ENCODE peak calls at places on chromosomes 2 and 18, in six cellular contexts. C is mesendoderm, I is IMR-90, F is neuronal stem cell, R is mesenchymal stem cell, W is H1. L is an unnamed sample.

GRCh38 chr2:52955079-52955478 is 812.5 kb upstream of the CHAC2 start:
- DNase-seq in C (no peak), I (no peak), F (no peak), R (no peak), W (no peak), L (no peak)

GRCh38 chr18:11163668-11164067 is 14.3 kb upstream of the PIEZO2 start:
- DNase-seq in C (peak; percentile 56), I (peak; percentile 36), F (no peak), R (peak; percentile 58), W (no peak), L (peak; percentile 65)

GRCh38 chr18:62721837-62722795 is 6.8 kb downstream of the PHLPP1 start:
- DNase-seq in C (no peak), I (no peak), F (no peak), R (no peak), W (no peak), L (no peak)

GRCh38 chr18:79685971-79686370 is 6.4 kb downstream of the CTDP1 start:
- DNase-seq in C (no peak), I (no peak), F (no peak), R (no peak), W (no peak), L (no peak)

GRCh38 chr2:12935226-12935625 is 218.5 kb downstream of the TRIB2 start:
- DNase-seq in C (peak; percentile 67), I (no peak), F (no peak), R (peak; percentile 22), W (no peak), L (no peak)

GRCh38 chr2:101766871-101767739 is 69.6 kb downstream of the MAP4K4 start:
- DNase-seq in C (peak; percentile 96), I (peak; percentile 93), F (peak; percentile 81), R (peak; percentile 90), W (no peak), L (no peak)

GRCh38 chr18:12394428-12394827 is 13.3 kb upstream of the PRELID3A start:
- DNase-seq in C (peak; percentile 44), I (no peak), F (no peak), R (peak; percentile 29), W (no peak), L (peak; percentile 62)

GRCh38 chr18:42412896-42413295 is 457.9 kb downstream of the PIK3C3 start:
- DNase-seq in C (peak; percentile 83), I (no peak), F (no peak), R (peak; percentile 22), W (no peak), L (no peak)

GRCh38 chr2:37720533-37721218 is 49.2 kb upstream of the CDC42EP3 start:
- DNase-seq in C (no peak), I (no peak), F (no peak), R (no peak), W (no peak), L (no peak)

GRCh38 chr2:115161531-115162453 is 719.4 kb downstream of the DPP10 start:
- DNase-seq in C (peak; percentile 81), I (no peak), F (peak; percentile 43), R (no peak), W (no peak), L (peak; percentile 76)

GRCh38 chr2:195575879-195576391 is 81.1 kb upstream of the SLC39A10 start:
- DNase-seq in C (peak; percentile 58), I (peak; percentile 92), F (no peak), R (peak; percentile 87), W (no peak), L (no peak)

GRCh38 chr2:227317834-227318233 is 7.2 kb upstream of the MFF start:
- DNase-seq in C (no peak), I (no peak), F (no peak), R (no peak), W (no peak), L (no peak)

GRCh38 chr2:227312579-227312978 is 12.5 kb upstream of the MFF start:
- DNase-seq in C (no peak), I (no peak), F (no peak), R (no peak), W (no peak), L (no peak)

GRCh38 chr2:227311861-227312506 is 13.1 kb upstream of the MFF start:
- DNase-seq in C (no peak), I (no peak), F (no peak), R (no peak), W (no peak), L (no peak)

GRCh38 chr2:227310756-227311110 is 14.3 kb upstream of the MFF start:
- DNase-seq in C (peak; percentile 32), I (no peak), F (no peak), R (no peak), W (no peak), L (no peak)

DNA sequence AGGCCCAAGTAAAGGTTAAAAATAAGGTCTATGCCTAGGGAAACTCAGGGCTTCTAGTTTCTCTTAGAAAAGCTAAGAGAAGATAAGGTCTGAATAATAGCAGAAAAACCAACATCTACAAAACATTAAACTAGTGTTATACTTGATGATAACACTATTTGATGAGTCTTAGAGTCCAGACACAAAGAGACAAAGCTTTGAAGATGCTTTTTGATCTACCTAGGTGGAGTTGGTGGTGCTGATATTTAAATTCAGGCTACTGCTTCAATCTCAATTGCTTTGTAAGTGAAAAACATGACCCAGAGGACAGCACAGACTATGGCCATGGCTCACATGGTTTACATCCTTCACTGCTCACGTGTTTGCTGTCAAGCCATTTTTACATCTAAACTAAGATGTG is 11.7 kb upstream of the MFF start:
- DNase-seq in C (no peak), I (no peak), F (no peak), R (no peak), W (no peak), L (no peak)
- H3K4ac ChIP-seq in C (no peak overlapping the region), I (no peak overlapping the region), F (no peak overlapping the region), R (no peak overlapping the region), W (no peak overlapping the region), L (no peak overlapping the region)

GRCh38 chr18:58671941-58672565 is 788 bp downstream of the MALT1 start:
- DNase-seq in C (peak; percentile 54), I (peak; percentile 36), F (no peak), R (peak; percentile 39), W (no peak), L (no peak)
- H2BK5ac ChIP-seq in C (no peak overlapping the region), I (peak overlapping the region; percentile 75), F (no peak overlapping the region), R (peak overlapping the region; percentile 98), W (no peak overlapping the region), L (no peak overlapping the region)

GRCh38 chr2:43045866-43046265 is 180.5 kb downstream of the ZFP36L2 start:
- DNase-seq in C (no peak), I (no peak), F (no peak), R (no peak), W (no peak), L (no peak)
- H2AK5ac ChIP-seq in C (no peak overlapping the region), I (peak overlapping the region; percentile 92), F (peak overlapping the region; percentile 94), R (peak overlapping the region; percentile 95), W (no peak overlapping the region), L (no peak overlapping the region)

DNA sequence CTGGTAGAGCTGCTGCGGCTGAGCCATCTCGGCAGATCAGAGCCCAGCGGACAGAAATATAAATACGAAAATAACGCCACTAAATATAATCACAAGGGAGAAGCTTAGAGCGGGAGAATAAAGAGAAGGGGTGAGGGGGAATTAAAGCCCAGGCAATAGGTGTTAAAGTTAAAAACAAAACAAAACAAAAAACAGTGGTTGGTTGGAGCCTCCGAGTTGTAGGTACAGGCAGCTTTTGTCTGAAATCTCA is 1.3 kb upstream of the MEIS1 start:
- DNase-seq in C (no peak), I (no peak), F (no peak), R (no peak), W (no peak), L (no peak)
- H3K4ac ChIP-seq in C (no peak overlapping the region), I (peak overlapping the region; percentile 91), F (no peak overlapping the region), R (peak overlapping the region; percentile 72), W (no peak overlapping the region), L (no peak overlapping the region)

GRCh38 chr2:66506265-66506664 is 71.3 kb downstream of the MEIS1 start:
- DNase-seq in C (no peak), I (no peak), F (no peak), R (no peak), W (no peak), L (no peak)

GRCh38 chr2:66508358-66509071 is 73.6 kb downstream of the MEIS1 start:
- DNase-seq in C (peak; percentile 22), I (peak; percentile 49), F (no peak), R (peak; percentile 64), W (no peak), L (peak; percentile 42)

GRCh38 chr2:66512626-66513025 is 77.7 kb downstream of the MEIS1 start:
- DNase-seq in C (no peak), I (peak; percentile 44), F (no peak), R (peak; percentile 62), W (no peak), L (no peak)

GRCh38 chr2:66509326-66509811 is 74.4 kb downstream of the MEIS1 start:
- DNase-seq in C (peak; percentile 77), I (peak; percentile 60), F (no peak), R (peak; percentile 47), W (no peak), L (no peak)

GRCh38 chr2:66507673-66508127 is 72.8 kb downstream of the MEIS1 start:
- DNase-seq in C (peak; percentile 73), I (no peak), F (peak; percentile 86), R (peak; percentile 38), W (peak; percentile 51), L (peak; percentile 78)
- H2BK5ac ChIP-seq in C (no peak overlapping the region), I (peak overlapping the region; percentile 43), F (no peak overlapping the region), R (no peak overlapping the region), W (no peak overlapping the region), L (no peak overlapping the region)

GRCh38 chr18:6868033-6868432 is 138.5 kb downstream of the ARHGAP28 start:
- DNase-seq in C (no peak), I (no peak), F (no peak), R (no peak), W (no peak), L (no peak)
- H2AK5ac ChIP-seq in C (no peak overlapping the region), I (no peak overlapping the region), F (no peak overlapping the region), R (no peak overlapping the region), W (no peak overlapping the region), L (no peak overlapping the region)

GRCh38 chr2:46855805-46856204 is 59.8 kb downstream of the MCFD2 start:
- DNase-seq in C (no peak), I (no peak), F (no peak), R (no peak), W (no peak), L (no peak)
- H3K4ac ChIP-seq in C (no peak overlapping the region), I (peak overlapping the region; percentile 98), F (no peak overlapping the region), R (peak overlapping the region; percentile 95), W (no peak overlapping the region), L (no peak overlapping the region)

DNA sequence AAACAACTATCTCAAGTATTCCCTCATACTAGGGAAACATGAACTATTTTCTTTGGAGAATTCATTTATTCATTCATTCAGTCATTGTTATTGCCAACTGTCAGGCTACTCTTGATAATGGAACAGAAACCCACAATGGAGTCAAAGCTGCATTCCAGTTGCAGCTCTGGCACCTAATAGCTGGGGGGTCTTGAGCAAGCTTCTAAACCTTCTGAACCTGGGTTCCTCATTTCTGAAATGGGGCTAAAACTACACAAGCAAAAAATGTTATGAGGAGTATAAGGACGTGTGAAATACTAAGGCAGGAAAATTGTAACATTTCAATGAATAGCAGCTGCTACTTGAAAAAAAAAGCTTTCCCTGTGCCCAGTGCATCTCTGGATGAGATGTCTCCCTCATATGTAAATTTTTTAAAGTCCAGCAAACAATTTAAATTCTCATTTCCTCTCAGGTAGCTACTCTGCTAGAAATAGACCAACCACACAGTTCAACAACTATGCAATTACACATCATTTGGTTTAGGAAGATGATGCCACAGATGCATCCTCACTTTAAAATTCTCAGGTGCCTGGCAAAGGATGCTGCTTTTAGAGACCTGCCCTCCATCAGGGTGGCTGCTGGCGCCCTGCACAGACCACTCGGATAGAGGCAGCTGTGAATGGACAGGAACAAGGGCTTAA is 38.5 kb downstream of the SPRED2 start:
- DNase-seq in C (no peak), I (no peak), F (no peak), R (no peak), W (no peak), L (no peak)
- H2BK5ac ChIP-seq in C (no peak overlapping the region), I (no peak overlapping the region), F (no peak overlapping the region), R (no peak overlapping the region), W (no peak overlapping the region), L (no peak overlapping the region)